ENCODE peak calls at places on chromosomes 5 and 9, in eight cellular contexts. W, E, O, F, I, R, Q and X are unnamed samples. For H3K36me3, the result is how much of the 10 kb centered on the place peaks cover.

GRCh38 chr9:76403352-76403751 is 9.1 kb upstream of the RFK start:
- DNase-seq in W (peak), E (peak), O (peak), F (peak), I (peak), R (peak), Q (peak), X (no peak)

GRCh38 chr9:33510264-33511183 is 13.5 kb upstream of the ANKRD18B start:
- DNase-seq in W (peak), E (peak), O (peak), F (no peak), I (peak), R (peak), Q (no peak), X (peak)

GRCh38 chr5:159764283-159764927 is 151.9 kb upstream of the ADRA1B start:
- DNase-seq in W (no peak), E (peak), O (peak), F (no peak), I (peak), R (no peak), Q (no peak), X (no peak)

GRCh38 chr9:134320916-134321570 is 5.2 kb upstream of the RXRA start:
- DNase-seq in W (no peak), E (no peak), O (no peak), F (peak), I (no peak), R (no peak), Q (no peak), X (no peak)

GRCh38 chr9:99820330-99821186 is 1.1 kb upstream of the NR4A3 start:
- DNase-seq in W (peak), E (peak), O (peak), F (peak), I (peak), R (peak), Q (no peak), X (peak)

GRCh38 chr5:137310051-137310730 is 188.9 kb downstream of the SPOCK1 start:
- DNase-seq in W (peak), E (peak), O (peak), F (no peak), I (peak), R (peak), Q (no peak), X (no peak)

GRCh38 chr5:74174366-74174765 is 466.2 kb downstream of the ENC1 start:
- DNase-seq in W (no peak), E (peak), O (peak), F (no peak), I (no peak), R (no peak), Q (no peak), X (no peak)

GRCh38 chr9:99873531-99873930 is 32.9 kb upstream of the STX17 start:
- DNase-seq in W (peak), E (peak), O (peak), F (no peak), I (peak), R (no peak), Q (no peak), X (no peak)

GRCh38 chr9:132671620-132672412 is 1.6 kb downstream of the GTF3C4 start:
- DNase-seq in W (peak), E (peak), O (no peak), F (no peak), I (peak), R (peak), Q (no peak), X (no peak)

GRCh38 chr5:155625897-155626543 is 612.5 kb downstream of the KIF4B start:
- DNase-seq in W (no peak), E (no peak), O (no peak), F (no peak), I (no peak), R (no peak), Q (no peak), X (no peak)

GRCh38 chr9:127517620-127518019 is 66.3 kb downstream of the LRSAM1 start:
- DNase-seq in W (no peak), E (no peak), O (no peak), F (no peak), I (no peak), R (no peak), Q (no peak), X (no peak)

GRCh38 chr9:128125575-128126354 is 1.8 kb downstream of the PTGES2 start:
- DNase-seq in W (no peak), E (no peak), O (no peak), F (no peak), I (no peak), R (no peak), Q (no peak), X (no peak)

GRCh38 chr9:93270976-93271375 is 87.0 kb downstream of the WNK2 start:
- DNase-seq in W (peak), E (no peak), O (no peak), F (no peak), I (no peak), R (no peak), Q (no peak), X (peak)

GRCh38 chr9:93278164-93278563 is 94.2 kb downstream of the WNK2 start:
- DNase-seq in W (no peak), E (no peak), O (no peak), F (no peak), I (no peak), R (no peak), Q (no peak), X (peak)

GRCh38 chr9:93280661-93281259 is 96.8 kb downstream of the WNK2 start:
- DNase-seq in W (peak), E (no peak), O (no peak), F (no peak), I (no peak), R (no peak), Q (no peak), X (peak)

GRCh38 chr9:93276973-93277372 is 93.0 kb downstream of the WNK2 start:
- DNase-seq in W (no peak), E (no peak), O (no peak), F (no peak), I (no peak), R (no peak), Q (no peak), X (peak)
- TF ChIP-seq CTCF in W (peak), E (no peak), O (no peak), F (peak), I (no peak), R (no peak), Q (no peak), X (peak)

DNA sequence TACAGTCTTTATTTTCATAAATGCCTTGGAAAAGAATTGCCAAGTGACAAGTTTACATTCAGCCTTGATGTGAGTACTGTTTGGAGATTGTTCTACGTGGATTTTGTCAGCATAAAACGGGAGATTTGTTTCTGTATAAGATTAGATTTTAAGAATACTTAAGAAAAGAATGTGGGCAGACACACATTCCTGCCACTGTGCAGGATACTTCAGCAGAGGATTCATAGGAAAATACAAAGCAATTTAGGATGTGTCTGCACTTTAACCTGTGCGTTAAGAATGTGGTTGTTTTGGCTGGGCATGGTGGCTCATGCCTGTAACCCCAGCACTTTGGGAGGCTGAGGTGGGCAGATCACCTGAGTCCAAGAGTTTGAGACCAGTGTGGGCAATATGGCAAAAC is 37.2 kb downstream of the GPR107 start:
- DNase-seq in W (no peak), E (peak), O (no peak), F (no peak), I (no peak), R (no peak), Q (no peak), X (no peak)
- H3K36me3 ChIP-seq in W (under half), E (under half), O (under half), F (half or more), I (under half), R (under half), Q (under half), X (under half)

DNA sequence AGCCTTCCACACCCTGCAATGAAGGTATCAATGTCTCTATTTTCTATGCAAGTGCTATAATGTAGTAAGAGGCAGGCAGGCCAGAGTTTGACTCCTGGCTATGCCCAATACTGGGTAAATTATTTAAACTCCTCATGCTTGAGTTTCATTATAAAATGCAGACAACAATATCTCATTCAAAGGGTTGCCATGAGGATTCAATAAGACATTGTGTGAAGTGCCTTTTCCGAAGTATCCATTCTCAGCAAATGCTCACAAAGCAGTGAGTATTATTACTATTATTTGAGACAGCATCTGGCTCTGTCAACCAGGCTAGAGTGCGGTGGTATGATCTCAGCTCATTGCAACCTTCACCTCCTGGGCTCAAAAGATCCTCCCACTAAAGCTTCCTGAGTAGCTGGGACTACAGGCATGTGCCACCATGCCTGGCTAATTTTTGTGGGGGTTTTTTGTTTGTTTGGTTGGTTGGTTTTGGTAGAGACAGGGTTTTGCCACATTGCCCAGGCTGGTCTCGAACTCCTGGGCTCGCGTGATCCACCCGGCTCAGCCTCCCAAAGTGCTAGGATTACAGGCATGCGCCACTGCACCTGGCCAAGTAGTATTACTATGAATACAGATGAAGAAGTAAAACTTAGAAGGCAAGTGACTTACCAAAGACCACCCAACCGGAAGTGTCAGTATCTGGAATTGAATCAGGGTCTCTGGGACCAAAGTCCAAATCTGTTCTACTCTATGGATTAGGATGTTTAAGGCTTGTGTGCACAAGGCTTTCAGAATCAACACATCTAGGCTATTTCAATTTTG is 18.8 kb downstream of the ADAM19 start:
- DNase-seq in W (no peak), E (no peak), O (no peak), F (no peak), I (no peak), R (no peak), Q (no peak), X (no peak)
- H3K9ac ChIP-seq in W (no peak), E (no peak), O (peak), F (no peak), I (no peak), R (no peak), Q (no peak), X (no peak)

GRCh38 chr5:177140312-177140711 is 6.7 kb downstream of the NSD1 start:
- DNase-seq in W (no peak), E (no peak), O (no peak), F (no peak), I (no peak), R (no peak), Q (no peak), X (no peak)
- TF ChIP-seq CTCF in W (no peak), E (no peak), O (no peak), F (no peak), I (no peak), R (no peak), Q (no peak), X (no peak)

GRCh38 chr5:133404724-133405123 is 207.6 kb downstream of the FSTL4 start:
- DNase-seq in W (no peak), E (no peak), O (peak), F (no peak), I (no peak), R (no peak), Q (no peak), X (no peak)
- H3K36me3 ChIP-seq in W (under half), E (under half), O (under half), F (under half), I (under half), R (under half), Q (under half), X (under half)

GRCh38 chr5:177098772-177099152 is 12.0 kb downstream of the FGFR4 start:
- DNase-seq in W (no peak), E (peak), O (no peak), F (no peak), I (peak), R (no peak), Q (no peak), X (no peak)
- H3K9ac ChIP-seq in W (no peak), E (peak), O (no peak), F (peak), I (peak), R (no peak), Q (no peak), X (no peak)